ENCODE peak calls at places on chromosome 1, in four cellular contexts. P is IMR-90, G is H9, O is mesenchymal stem cell. Z is an unnamed sample. For H3K4me1, the result is how much of the 10 kb centered on the place peaks cover.

GRCh38 chr1:164702664-164703063 is 143.7 kb downstream of the PBX1 start:
- DNase-seq in P (no peak), G (no peak), O (no peak), Z (no peak)

GRCh38 chr1:152107984-152108898 is 7.0 kb downstream of the TCHH start:
- DNase-seq in P (peak), G (peak), O (no peak), Z (no peak)

GRCh38 chr1:219716611-219717114 is 103.8 kb upstream of the ZC3H11B start:
- DNase-seq in P (no peak), G (no peak), O (no peak), Z (no peak)

GRCh38 chr1:216682694-216683243 is 40.5 kb downstream of the ESRRG start:
- DNase-seq in P (no peak), G (no peak), O (no peak), Z (no peak)

GRCh38 chr1:197200468-197200899 is 54.0 kb upstream of the ASPM start:
- DNase-seq in P (peak), G (no peak), O (peak), Z (peak)

GRCh38 chr1:84442256-84442655 is 36.8 kb upstream of the RPF1 start:
- DNase-seq in P (peak), G (no peak), O (peak), Z (no peak)

GRCh38 chr1:189962171-189962570 is 515.5 kb downstream of the BRINP3 start:
- DNase-seq in P (peak), G (no peak), O (peak), Z (no peak)

GRCh38 chr1:54338479-54338878 is 67.7 kb downstream of the SSBP3 start:
- DNase-seq in P (peak), G (no peak), O (peak), Z (no peak)

GRCh38 chr1:196875935-196876334 is 11.9 kb upstream of the CFHR4 start:
- DNase-seq in P (no peak), G (no peak), O (no peak), Z (no peak)

GRCh38 chr1:231937013-231937754 is 310.6 kb downstream of the DISC1 start:
- DNase-seq in P (no peak), G (no peak), O (no peak), Z (no peak)

GRCh38 chr1:66764994-66765578 is 12.8 kb downstream of the DYNLT5 start:
- DNase-seq in P (peak), G (no peak), O (peak), Z (peak)

GRCh38 chr1:4045397-4046010 is 145.4 kb upstream of the C1orf174 start:
- DNase-seq in P (no peak), G (no peak), O (no peak), Z (no peak)

GRCh38 chr1:93958351-93959101 is 49.3 kb upstream of the GCLM start:
- DNase-seq in P (no peak), G (no peak), O (no peak), Z (no peak)

GRCh38 chr1:24387636-24388035 is 25.9 kb downstream of the STPG1 start:
- DNase-seq in P (no peak), G (no peak), O (no peak), Z (no peak)

GRCh38 chr1:101366513-101367215 is 129.8 kb downstream of the S1PR1 start:
- DNase-seq in P (peak), G (no peak), O (peak), Z (no peak)

GRCh38 chr1:152419917-152420316 is 5.9 kb upstream of the CRNN start:
- DNase-seq in P (no peak), G (no peak), O (no peak), Z (no peak)

GRCh38 chr1:225565845-225566244 is 87.1 kb downstream of the ENAH start:
- DNase-seq in P (no peak), G (no peak), O (no peak), Z (no peak)

GRCh38 chr1:61294828-61295428 is 212.6 kb downstream of the NFIA start:
- DNase-seq in P (no peak), G (no peak), O (no peak), Z (no peak)
- H2AK5ac ChIP-seq in P (no peak), G (no peak), O (no peak), Z (no peak)

DNA sequence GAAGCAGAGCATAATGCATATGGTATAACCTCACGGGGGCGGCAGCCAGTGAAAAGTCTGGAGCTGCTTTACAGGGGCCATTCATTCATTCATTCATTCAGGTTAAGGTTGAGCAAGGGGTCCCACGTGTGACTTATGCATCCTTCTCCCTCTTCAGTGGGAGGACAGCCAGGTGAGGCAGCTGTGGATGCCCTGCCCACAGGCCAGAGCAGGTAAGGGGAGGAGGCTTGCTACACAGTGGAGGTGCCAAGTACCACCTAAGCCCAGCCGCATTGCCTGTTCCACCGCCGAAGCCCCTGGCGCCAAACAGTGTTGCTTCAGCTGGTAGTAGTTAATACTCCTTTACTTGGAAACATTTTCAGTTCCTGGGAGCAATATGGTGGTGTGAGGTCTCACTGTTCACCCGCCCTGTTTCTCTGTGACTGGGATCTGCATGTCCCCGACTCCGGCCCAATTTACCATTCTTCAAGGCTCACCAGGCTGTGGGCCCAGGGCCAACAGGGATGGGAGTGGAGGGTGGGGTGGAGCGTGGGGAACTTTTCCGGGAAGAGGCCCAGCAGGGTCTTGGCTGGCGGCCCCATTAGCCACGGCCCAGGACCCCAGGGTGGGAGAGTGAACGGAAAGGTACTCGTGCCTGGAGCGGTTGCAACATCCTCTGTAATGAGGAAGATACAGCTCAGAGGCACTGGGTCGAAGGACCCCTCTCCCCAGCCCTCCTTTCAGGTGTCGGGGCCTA is 722 bp upstream of the PODN start:
- DNase-seq in P (no peak), G (no peak), O (no peak), Z (no peak)
- H4K91ac ChIP-seq in P (peak), G (no peak), O (peak), Z (no peak)

GRCh38 chr1:209775634-209776033 is 8.7 kb downstream of the C1orf74 start:
- DNase-seq in P (no peak), G (no peak), O (no peak), Z (no peak)
- H3K4me1 ChIP-seq in P (under half), G (under half), O (under half), Z (under half)

DNA sequence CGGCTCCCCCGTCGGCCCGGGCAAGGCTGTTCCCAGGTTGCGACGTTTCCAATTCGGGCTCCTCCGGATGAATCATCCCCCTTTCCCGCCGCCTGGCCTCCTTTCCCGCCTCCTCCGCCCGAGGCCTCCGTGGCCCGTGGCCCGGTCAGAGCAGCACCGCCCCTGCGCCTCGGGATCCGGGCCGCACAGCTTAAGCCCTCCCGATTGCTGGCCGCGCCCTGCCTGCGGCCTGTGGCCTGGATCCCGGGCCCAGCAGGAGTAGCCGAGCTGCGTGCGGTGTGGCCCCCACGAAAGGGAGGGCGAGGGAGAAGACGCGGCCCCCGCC is 1.1 kb downstream of the TMEM200B start:
- DNase-seq in P (peak), G (no peak), O (peak), Z (peak)
- H2AK5ac ChIP-seq in P (peak), G (no peak), O (no peak), Z (peak)

GRCh38 chr1:235018161-235018560 is 110.5 kb downstream of the TOMM20 start:
- DNase-seq in P (peak), G (no peak), O (peak), Z (no peak)
- H4K91ac ChIP-seq in P (peak), G (no peak), O (peak), Z (no peak)

GRCh38 chr1:244881552-244882280 is 17.4 kb upstream of the HNRNPU start:
- DNase-seq in P (no peak), G (peak), O (no peak), Z (no peak)

GRCh38 chr1:244874974-244875579 is 10.7 kb upstream of the HNRNPU start:
- DNase-seq in P (no peak), G (peak), O (no peak), Z (peak)

GRCh38 chr1:244876228-244876910 is 12.0 kb upstream of the HNRNPU start:
- DNase-seq in P (no peak), G (no peak), O (no peak), Z (no peak)

DNA sequence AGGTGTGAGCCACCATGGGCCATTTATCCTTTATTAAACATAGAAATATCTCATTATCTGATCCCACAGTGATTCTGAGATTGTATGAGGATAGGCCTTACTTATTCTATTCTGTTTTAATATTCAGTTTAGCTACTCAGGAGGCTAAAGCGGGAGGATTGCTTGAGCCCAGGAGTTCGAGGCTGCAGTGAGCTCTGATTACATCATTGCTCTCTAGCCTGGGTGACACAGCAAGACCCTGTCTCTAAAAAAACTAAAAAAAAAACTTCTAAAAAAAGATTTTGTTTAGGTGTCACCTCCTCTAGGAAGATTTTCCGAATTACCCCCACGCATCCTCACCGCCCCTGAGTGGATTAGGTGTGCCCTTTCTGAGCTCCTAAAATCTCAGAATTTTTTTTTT is 14.3 kb upstream of the HNRNPU start:
- DNase-seq in P (no peak), G (no peak), O (no peak), Z (no peak)
- H3K4me1 ChIP-seq in P (under half), G (under half), O (under half), Z (under half)

GRCh38 chr1:9281071-9281827 is 11.4 kb upstream of the SPSB1 start:
- DNase-seq in P (no peak), G (no peak), O (peak), Z (no peak)
- H2AK5ac ChIP-seq in P (peak), G (no peak), O (peak), Z (peak)

DNA sequence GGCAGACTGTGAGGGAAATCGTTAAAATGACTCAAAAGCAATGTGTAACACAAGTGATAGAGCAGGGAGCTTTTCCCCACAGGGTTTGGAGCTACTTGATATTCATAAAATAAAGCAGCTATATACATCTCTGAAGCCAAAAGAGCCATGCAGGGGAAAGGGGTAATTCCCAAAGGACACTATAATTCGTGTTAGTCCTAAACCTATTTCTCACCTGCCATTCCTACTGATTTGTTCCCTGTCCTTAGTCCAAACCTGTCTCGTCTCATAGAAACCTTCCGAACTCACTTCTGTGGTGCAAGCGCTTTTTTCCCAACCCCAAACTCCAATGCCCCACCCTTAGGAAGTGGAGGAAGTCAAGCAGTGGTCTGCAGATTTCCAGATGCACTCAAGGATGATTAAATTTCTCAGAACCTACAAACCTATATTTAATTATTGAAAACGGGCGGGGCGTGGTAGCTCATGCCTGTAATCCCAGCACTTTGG is 946 bp upstream of the HNRNPR start:
- DNase-seq in P (no peak), G (no peak), O (no peak), Z (no peak)
- H4K91ac ChIP-seq in P (peak), G (no peak), O (no peak), Z (no peak)

GRCh38 chr1:8711161-8711560 is 106.3 kb downstream of the RERE start:
- DNase-seq in P (no peak), G (no peak), O (no peak), Z (no peak)

GRCh38 chr1:8716238-8716637 is 101.2 kb downstream of the RERE start:
- DNase-seq in P (no peak), G (no peak), O (no peak), Z (no peak)

GRCh38 chr1:8712413-8713229 is 104.8 kb downstream of the RERE start:
- DNase-seq in P (peak), G (no peak), O (peak), Z (no peak)

GRCh38 chr1:8708259-8708658 is 109.2 kb downstream of the RERE start:
- DNase-seq in P (no peak), G (no peak), O (no peak), Z (no peak)

GRCh38 chr1:8711873-8712412 is 105.5 kb downstream of the RERE start:
- DNase-seq in P (no peak), G (no peak), O (no peak), Z (no peak)
- H3K4me1 ChIP-seq in P (under half), G (under half), O (under half), Z (under half)

GRCh38 chr1:233364695-233365539 is 37.4 kb downstream of the MAP3K21 start:
- DNase-seq in P (peak), G (no peak), O (peak), Z (peak)

GRCh38 chr1:233367057-233367759 is 39.7 kb downstream of the MAP3K21 start:
- DNase-seq in P (no peak), G (peak), O (no peak), Z (no peak)

GRCh38 chr1:233372218-233373125 is 44.9 kb downstream of the MAP3K21 start:
- DNase-seq in P (no peak), G (no peak), O (no peak), Z (no peak)

GRCh38 chr1:233368106-233368783 is 40.7 kb downstream of the MAP3K21 start:
- DNase-seq in P (peak), G (no peak), O (peak), Z (no peak)

GRCh38 chr1:233368784-233369120 is 41.2 kb downstream of the MAP3K21 start:
- DNase-seq in P (no peak), G (no peak), O (no peak), Z (no peak)
- H2AK5ac ChIP-seq in P (no peak), G (peak), O (no peak), Z (no peak)

Z was measured in neuronal stem cell.